ENCODE peak calls at places on chromosomes 13 and 19, in ten cellular contexts. One of them, this sample, is unnamed.

GRCh38 chr13:42396501-42396900 is 124.5 kb downstream of the AKAP11 start:
- DNase-seq in GM06990: no peak
- DNase-seq in BE2C: no peak
- DNase-seq in Panc1: no peak
- DNase-seq in prostate gland: no peak
- DNase-seq in heart right ventricle: no peak
- DNase-seq in heart left ventricle: no peak
- DNase-seq in lung: no peak
- DNase-seq in WERI-Rb-1: no peak
- DNase-seq in tibial artery: no peak
- DNase-seq in this sample: no peak

GRCh38 chr13:37870895-37871550 is 1.5 kb upstream of the TRPC4 start:
- DNase-seq in GM06990: no peak
- DNase-seq in BE2C: no peak
- DNase-seq in Panc1: no peak
- DNase-seq in prostate gland: no peak
- DNase-seq in heart right ventricle: no peak
- DNase-seq in heart left ventricle: no peak
- DNase-seq in lung: no peak
- DNase-seq in WERI-Rb-1: no peak
- DNase-seq in tibial artery: no peak
- DNase-seq in this sample: peak; percentile 24

GRCh38 chr13:50644081-50644871 is 199.2 kb downstream of the DLEU7 start:
- DNase-seq in GM06990: no peak
- DNase-seq in BE2C: no peak
- DNase-seq in Panc1: no peak
- DNase-seq in prostate gland: peak; percentile 19
- DNase-seq in heart right ventricle: no peak
- DNase-seq in heart left ventricle: no peak
- DNase-seq in lung: no peak
- DNase-seq in WERI-Rb-1: no peak
- DNase-seq in tibial artery: no peak
- DNase-seq in this sample: no peak

GRCh38 chr13:96781141-96781540 is 213.1 kb downstream of the OXGR1 start:
- DNase-seq in GM06990: no peak
- DNase-seq in BE2C: no peak
- DNase-seq in Panc1: no peak
- DNase-seq in prostate gland: no peak
- DNase-seq in heart right ventricle: no peak
- DNase-seq in heart left ventricle: no peak
- DNase-seq in lung: no peak
- DNase-seq in WERI-Rb-1: no peak
- DNase-seq in tibial artery: peak; percentile 66
- DNase-seq in this sample: no peak

GRCh38 chr13:113877149-113877990 is 13.5 kb upstream of the GAS6 start:
- DNase-seq in GM06990: no peak
- DNase-seq in BE2C: no peak
- DNase-seq in Panc1: no peak
- DNase-seq in prostate gland: no peak
- DNase-seq in heart right ventricle: no peak
- DNase-seq in heart left ventricle: no peak
- DNase-seq in lung: peak; percentile 15
- DNase-seq in WERI-Rb-1: no peak
- DNase-seq in tibial artery: no peak
- DNase-seq in this sample: no peak

GRCh38 chr13:79581870-79582315 is 100.9 kb downstream of the NDFIP2 start:
- DNase-seq in GM06990: no peak
- DNase-seq in BE2C: peak; percentile 69
- DNase-seq in Panc1: no peak
- DNase-seq in prostate gland: peak; percentile 45
- DNase-seq in heart right ventricle: peak; percentile 11
- DNase-seq in heart left ventricle: peak; percentile 18
- DNase-seq in lung: no peak
- DNase-seq in WERI-Rb-1: peak; percentile 73
- DNase-seq in tibial artery: no peak
- DNase-seq in this sample: no peak

GRCh38 chr13:102758842-102759241 is 14.7 kb downstream of the TEX30 start:
- DNase-seq in GM06990: no peak
- DNase-seq in BE2C: no peak
- DNase-seq in Panc1: no peak
- DNase-seq in prostate gland: no peak
- DNase-seq in heart right ventricle: no peak
- DNase-seq in heart left ventricle: no peak
- DNase-seq in lung: no peak
- DNase-seq in WERI-Rb-1: no peak
- DNase-seq in tibial artery: no peak
- DNase-seq in this sample: no peak

GRCh38 chr13:91162180-91162579 is 185.3 kb upstream of the MIR17HG start:
- DNase-seq in GM06990: no peak
- DNase-seq in BE2C: no peak
- DNase-seq in Panc1: no peak
- DNase-seq in prostate gland: no peak
- DNase-seq in heart right ventricle: no peak
- DNase-seq in heart left ventricle: no peak
- DNase-seq in lung: no peak
- DNase-seq in WERI-Rb-1: peak; percentile 52
- DNase-seq in tibial artery: no peak
- DNase-seq in this sample: peak; percentile 17

GRCh38 chr13:89584058-89584457 is 1763.4 kb upstream of the MIR17HG start:
- DNase-seq in GM06990: no peak
- DNase-seq in BE2C: no peak
- DNase-seq in Panc1: no peak
- DNase-seq in prostate gland: no peak
- DNase-seq in heart right ventricle: no peak
- DNase-seq in heart left ventricle: no peak
- DNase-seq in lung: no peak
- DNase-seq in WERI-Rb-1: no peak
- DNase-seq in tibial artery: no peak
- DNase-seq in this sample: no peak

GRCh38 chr13:112712451-112712881 is 22.6 kb downstream of the ATP11A start:
- DNase-seq in GM06990: no peak
- DNase-seq in BE2C: no peak
- DNase-seq in Panc1: no peak
- DNase-seq in prostate gland: no peak
- DNase-seq in heart right ventricle: no peak
- DNase-seq in heart left ventricle: no peak
- DNase-seq in lung: no peak
- DNase-seq in WERI-Rb-1: peak; percentile 6
- DNase-seq in tibial artery: no peak
- DNase-seq in this sample: no peak

GRCh38 chr19:46859637-46860124 is 1.1 kb upstream of the ARHGAP35 start:
- DNase-seq in GM06990: no peak
- DNase-seq in BE2C: peak; percentile 86
- DNase-seq in Panc1: no peak
- DNase-seq in prostate gland: no peak
- DNase-seq in heart right ventricle: peak; percentile 79
- DNase-seq in heart left ventricle: peak; percentile 80
- DNase-seq in lung: peak; percentile 63
- DNase-seq in WERI-Rb-1: no peak
- DNase-seq in tibial artery: peak; percentile 77
- DNase-seq in this sample: no peak

GRCh38 chr19:38695832-38696732 is 48.2 kb downstream of the CAPN12 start:
- DNase-seq in GM06990: no peak
- DNase-seq in BE2C: no peak
- DNase-seq in Panc1: no peak
- DNase-seq in prostate gland: no peak
- DNase-seq in heart right ventricle: peak; percentile 7
- DNase-seq in heart left ventricle: peak; percentile 17
- DNase-seq in lung: no peak
- DNase-seq in WERI-Rb-1: no peak
- DNase-seq in tibial artery: no peak
- DNase-seq in this sample: peak; percentile 15

GRCh38 chr19:45059258-45059965 is 16.9 kb downstream of the ZNF296 start:
- DNase-seq in GM06990: no peak
- DNase-seq in BE2C: peak; percentile 83
- DNase-seq in Panc1: peak; percentile 42
- DNase-seq in prostate gland: peak; percentile 79
- DNase-seq in heart right ventricle: peak; percentile 71
- DNase-seq in heart left ventricle: peak; percentile 60
- DNase-seq in lung: peak; percentile 79
- DNase-seq in WERI-Rb-1: peak; percentile 80
- DNase-seq in tibial artery: peak; percentile 62
- DNase-seq in this sample: peak; percentile 97

GRCh38 chr19:10861118-10861651 is 10.2 kb upstream of the CARM1 start:
- DNase-seq in GM06990: no peak
- DNase-seq in BE2C: peak; percentile 54
- DNase-seq in Panc1: no peak
- DNase-seq in prostate gland: no peak
- DNase-seq in heart right ventricle: no peak
- DNase-seq in heart left ventricle: no peak
- DNase-seq in lung: no peak
- DNase-seq in WERI-Rb-1: peak; percentile 61
- DNase-seq in tibial artery: no peak
- DNase-seq in this sample: peak; percentile 77

GRCh38 chr19:34687348-34687747 is 9.9 kb downstream of the ZNF302 start:
- DNase-seq in GM06990: no peak
- DNase-seq in BE2C: no peak
- DNase-seq in Panc1: no peak
- DNase-seq in prostate gland: no peak
- DNase-seq in heart right ventricle: no peak
- DNase-seq in heart left ventricle: no peak
- DNase-seq in lung: no peak
- DNase-seq in WERI-Rb-1: no peak
- DNase-seq in tibial artery: no peak
- DNase-seq in this sample: no peak
- H3K36me3 ChIP-seq in GM06990: no peaks in the 10 kb centered on the region
- H3K36me3 ChIP-seq in BE2C: peaks cover 10% of the 10 kb centered on the region
- H3K36me3 ChIP-seq in Panc1: peaks cover 10% of the 10 kb centered on the region
- H3K36me3 ChIP-seq in prostate gland: peaks cover 8% of the 10 kb centered on the region
- H3K36me3 ChIP-seq in heart right ventricle: peaks cover 27% of the 10 kb centered on the region
- H3K36me3 ChIP-seq in heart left ventricle: peaks cover 34% of the 10 kb centered on the region
- H3K36me3 ChIP-seq in lung: peaks cover 4% of the 10 kb centered on the region
- H3K36me3 ChIP-seq in WERI-Rb-1: peaks cover 20% of the 10 kb centered on the region
- H3K36me3 ChIP-seq in tibial artery: peaks cover 30% of the 10 kb centered on the region
- H3K36me3 ChIP-seq in this sample: no peaks in the 10 kb centered on the region

DNA sequence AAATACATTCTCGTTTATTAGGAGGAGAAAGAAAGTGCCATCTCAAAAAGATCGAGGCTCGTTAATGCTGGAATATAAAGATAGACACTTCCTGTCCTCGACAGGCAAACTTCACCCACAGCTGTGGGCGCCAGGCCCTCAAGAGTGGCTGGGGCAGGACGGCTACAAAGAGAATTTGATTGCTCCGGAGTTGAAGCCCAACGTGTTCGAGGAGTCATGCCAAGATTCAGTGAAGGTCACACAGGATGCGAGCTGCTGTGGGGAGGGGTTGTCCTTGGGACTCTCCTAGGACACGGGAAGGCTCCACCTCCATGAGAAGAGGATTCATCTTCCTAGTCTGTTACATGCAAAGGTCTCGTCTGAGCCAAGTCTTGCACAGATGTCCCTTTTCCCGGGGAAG is 16.3 kb upstream of the PTPRS start:
- DNase-seq in GM06990: no peak
- DNase-seq in BE2C: no peak
- DNase-seq in Panc1: no peak
- DNase-seq in prostate gland: no peak
- DNase-seq in heart right ventricle: no peak
- DNase-seq in heart left ventricle: no peak
- DNase-seq in lung: no peak
- DNase-seq in WERI-Rb-1: no peak
- DNase-seq in tibial artery: no peak
- DNase-seq in this sample: no peak
- H3K27me3 ChIP-seq in GM06990: no peaks in the 10 kb centered on the region
- H3K27me3 ChIP-seq in BE2C: no peaks in the 10 kb centered on the region
- H3K27me3 ChIP-seq in Panc1: no peaks in the 10 kb centered on the region
- H3K27me3 ChIP-seq in prostate gland: no peaks in the 10 kb centered on the region
- H3K27me3 ChIP-seq in heart right ventricle: peaks cover 24% of the 10 kb centered on the region
- H3K27me3 ChIP-seq in heart left ventricle: peaks cover 4% of the 10 kb centered on the region
- H3K27me3 ChIP-seq in lung: no peaks in the 10 kb centered on the region
- H3K27me3 ChIP-seq in WERI-Rb-1: no peaks in the 10 kb centered on the region
- H3K27me3 ChIP-seq in tibial artery: peaks cover 84% of the 10 kb centered on the region
- H3K27me3 ChIP-seq in this sample: peaks cover 1% of the 10 kb centered on the region

DNA sequence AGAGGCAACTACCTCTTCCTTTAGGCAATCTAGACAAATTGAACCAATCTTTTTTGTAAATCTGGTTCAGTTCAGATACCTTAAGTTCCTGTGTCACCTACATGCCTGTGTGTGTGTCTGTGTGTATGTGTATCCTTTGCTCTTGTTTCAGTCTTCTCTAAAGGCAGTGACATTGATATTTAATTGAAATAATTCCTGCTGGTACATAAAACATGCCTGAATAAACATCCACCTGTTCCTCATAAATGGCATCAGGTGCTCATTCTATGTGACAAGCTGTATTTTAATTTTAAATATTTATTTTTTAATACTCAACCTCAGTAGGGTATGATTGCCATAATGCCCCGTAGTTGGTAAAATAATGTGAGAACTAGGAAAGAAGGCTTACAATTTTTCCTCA is 1606.4 kb upstream of the PRR20A start:
- DNase-seq in GM06990: no peak
- DNase-seq in BE2C: no peak
- DNase-seq in Panc1: no peak
- DNase-seq in prostate gland: no peak
- DNase-seq in heart right ventricle: no peak
- DNase-seq in heart left ventricle: no peak
- DNase-seq in lung: no peak
- DNase-seq in WERI-Rb-1: no peak
- DNase-seq in tibial artery: no peak
- DNase-seq in this sample: no peak
- H3K4me3 ChIP-seq in GM06990: no peak overlapping the region
- H3K4me3 ChIP-seq in BE2C: no peak overlapping the region
- H3K4me3 ChIP-seq in Panc1: no peak overlapping the region
- H3K4me3 ChIP-seq in prostate gland: no peak overlapping the region
- H3K4me3 ChIP-seq in heart right ventricle: no peak overlapping the region
- H3K4me3 ChIP-seq in heart left ventricle: no peak overlapping the region
- H3K4me3 ChIP-seq in lung: no peak overlapping the region
- H3K4me3 ChIP-seq in WERI-Rb-1: no peak overlapping the region
- H3K4me3 ChIP-seq in tibial artery: no peak overlapping the region
- H3K4me3 ChIP-seq in this sample: no peak overlapping the region

GRCh38 chr19:8311461-8312260 is 3.5 kb upstream of the CD320 start:
- DNase-seq in GM06990: no peak
- DNase-seq in BE2C: peak; percentile 47
- DNase-seq in Panc1: no peak
- DNase-seq in prostate gland: peak; percentile 63
- DNase-seq in heart right ventricle: peak; percentile 2
- DNase-seq in heart left ventricle: no peak
- DNase-seq in lung: no peak
- DNase-seq in WERI-Rb-1: peak; percentile 3
- DNase-seq in tibial artery: no peak
- DNase-seq in this sample: no peak

GRCh38 chr19:8307400-8307964 is 676 bp downstream of the CD320 start:
- DNase-seq in GM06990: no peak
- DNase-seq in BE2C: peak; percentile 33
- DNase-seq in Panc1: no peak
- DNase-seq in prostate gland: no peak
- DNase-seq in heart right ventricle: no peak
- DNase-seq in heart left ventricle: peak; percentile 5
- DNase-seq in lung: no peak
- DNase-seq in WERI-Rb-1: peak; percentile 16
- DNase-seq in tibial artery: no peak
- DNase-seq in this sample: peak; percentile 78

GRCh38 chr19:8308891-8309291 is 733 bp upstream of the CD320 start:
- DNase-seq in GM06990: no peak
- DNase-seq in BE2C: peak; percentile 7
- DNase-seq in Panc1: no peak
- DNase-seq in prostate gland: peak; percentile 6
- DNase-seq in heart right ventricle: peak; percentile 5
- DNase-seq in heart left ventricle: peak; percentile 5
- DNase-seq in lung: no peak
- DNase-seq in WERI-Rb-1: peak; percentile 2
- DNase-seq in tibial artery: no peak
- DNase-seq in this sample: no peak

GRCh38 chr19:8307965-8308866 is at the start of gene CD320:
- DNase-seq in GM06990: peak; percentile 92
- DNase-seq in BE2C: peak; percentile 94
- DNase-seq in Panc1: peak; percentile 69
- DNase-seq in prostate gland: peak; percentile 89
- DNase-seq in heart right ventricle: peak; percentile 90
- DNase-seq in heart left ventricle: peak; percentile 88
- DNase-seq in lung: peak; percentile 87
- DNase-seq in WERI-Rb-1: peak; percentile 91
- DNase-seq in tibial artery: peak; percentile 91
- DNase-seq in this sample: peak; percentile 98

GRCh38 chr19:8310342-8311055 is 2.3 kb upstream of the CD320 start:
- DNase-seq in GM06990: no peak
- DNase-seq in BE2C: peak; percentile 13
- DNase-seq in Panc1: no peak
- DNase-seq in prostate gland: no peak
- DNase-seq in heart right ventricle: peak; percentile 2
- DNase-seq in heart left ventricle: no peak
- DNase-seq in lung: no peak
- DNase-seq in WERI-Rb-1: peak; percentile 2
- DNase-seq in tibial artery: no peak
- DNase-seq in this sample: no peak
- H3K36me3 ChIP-seq in GM06990: peaks cover 28% of the 10 kb centered on the region
- H3K36me3 ChIP-seq in BE2C: peaks cover 35% of the 10 kb centered on the region
- H3K36me3 ChIP-seq in Panc1: no peaks in the 10 kb centered on the region
- H3K36me3 ChIP-seq in prostate gland: no peaks in the 10 kb centered on the region
- H3K36me3 ChIP-seq in heart right ventricle: peaks cover 64% of the 10 kb centered on the region
- H3K36me3 ChIP-seq in heart left ventricle: peaks cover 57% of the 10 kb centered on the region
- H3K36me3 ChIP-seq in lung: peaks cover 21% of the 10 kb centered on the region
- H3K36me3 ChIP-seq in WERI-Rb-1: peaks cover 55% of the 10 kb centered on the region
- H3K36me3 ChIP-seq in tibial artery: peaks cover 35% of the 10 kb centered on the region
- H3K36me3 ChIP-seq in this sample: peaks cover 25% of the 10 kb centered on the region

This sample was measured in H7.